ENCODE peak calls at places on chromosomes 7 and 10, in five cellular contexts. C, S, A, M and V are unnamed samples.

GRCh38 chr10:71777213-71777985 is 4.1 kb upstream of the VSIR start:
- DNase-seq in C (no peak), A (no peak), S (no peak), M (no peak), V (no peak)

GRCh38 chr10:63264852-63265617 is 131.9 kb downstream of the NRBF2 start:
- DNase-seq in C (peak; percentile 70), S (no peak), A (no peak), M (peak; percentile 62), V (no peak)

GRCh38 chr10:93745411-93746065 is 12.2 kb upstream of the LGI1 start:
- DNase-seq in M (no peak), S (no peak), A (peak; percentile 5), C (peak; percentile 49), V (no peak)

GRCh38 chr7:108246227-108246837 is 116.2 kb upstream of the LAMB4 start:
- DNase-seq in C (peak; percentile 99), S (no peak), A (no peak), M (no peak), V (peak; percentile 34)

GRCh38 chr10:133276435-133277201 is at the start of gene ADAM8:
- DNase-seq in M (no peak), A (no peak), C (peak; percentile 59), S (no peak), V (no peak)

GRCh38 chr10:19724287-19724686 is 91.9 kb upstream of the PLXDC2 start:
- DNase-seq in M (no peak), C (no peak), S (no peak), A (no peak), V (no peak)

GRCh38 chr10:5265139-5265538 is 68.5 kb downstream of the AKR1C4 start:
- DNase-seq in S (no peak), M (no peak), C (no peak), A (no peak), V (no peak)

GRCh38 chr7:94276797-94277196 is 117.9 kb upstream of the COL1A2 start:
- DNase-seq in M (peak; percentile 8), S (no peak), A (no peak), C (peak; percentile 65), V (peak; percentile 54)

GRCh38 chr7:139958599-139959380 is 104.0 kb downstream of the PARP12 start:
- DNase-seq in M (no peak), C (no peak), A (no peak), S (no peak), V (no peak)